ENCODE peak calls at places on chromosomes 13 and 19, in six cellular contexts. F is choroid plexus epithelial cell; L is islet precursor cell; B is activated CD4-positive, CD25-positive, alpha-beta regulatory T cell; D is A549; O is RWPE1. N is an unnamed sample.

GRCh38 chr13:72295173-72295572 is 428.2 kb upstream of the DACH1 start:
- DNase-seq in L (no peak), B (no peak), D (no peak), F (peak; percentile 23), O (no peak), N (no peak)

GRCh38 chr19:2624537-2625091 is 77.9 kb downstream of the GNG7 start:
- DNase-seq in D (peak; percentile 37), L (peak; percentile 93), O (no peak), F (no peak), B (no peak), N (no peak)

GRCh38 chr13:94217370-94217769 is 262.1 kb downstream of the DCT start:
- DNase-seq in L (no peak), O (no peak), B (no peak), F (peak; percentile 34), D (no peak), N (no peak)

GRCh38 chr13:102580552-102581169 is 16.1 kb upstream of the TPP2 start:
- DNase-seq in L (no peak), D (no peak), F (peak; percentile 90), O (peak; percentile 52), B (no peak), N (peak; percentile 54)

GRCh38 chr19:11570039-11570462 is 7.4 kb downstream of the ACP5 start:
- DNase-seq in L (no peak), F (no peak), O (no peak), D (no peak), B (no peak), N (no peak)

GRCh38 chr19:29211562-29212416 is 1.2 kb downstream of the UQCRFS1 start:
- DNase-seq in L (peak; percentile 46), D (peak; percentile 60), O (peak; percentile 13), B (no peak), F (peak; percentile 31), N (no peak)

GRCh38 chr13:72194531-72194930 is 327.5 kb upstream of the DACH1 start:
- DNase-seq in D (no peak), L (no peak), F (no peak), O (no peak), B (no peak), N (no peak)

GRCh38 chr19:3359850-3360493 is 6.4 kb upstream of the NFIC start:
- DNase-seq in B (no peak), D (no peak), O (no peak), L (no peak), F (peak; percentile 47), N (no peak)

GRCh38 chr13:93116809-93117208 is 109.8 kb upstream of the GPC6 start:
- DNase-seq in F (peak; percentile 15), O (no peak), B (no peak), L (no peak), D (no peak), N (no peak)

GRCh38 chr19:56829586-56829985 is 10.9 kb downstream of the PEG3 start:
- DNase-seq in B (no peak), O (no peak), F (no peak), L (no peak), D (no peak), N (no peak)

GRCh38 chr13:59477011-59477410 is 686.7 kb downstream of the DIAPH3 start:
- DNase-seq in O (no peak), D (peak; percentile 7), B (no peak), L (no peak), F (peak; percentile 35), N (no peak)

GRCh38 chr19:30097746-30098280 is 155.8 kb downstream of the URI1 start:
- DNase-seq in D (no peak), F (no peak), O (no peak), B (no peak), L (no peak), N (no peak)

GRCh38 chr13:77692746-77693448 is 4.6 kb upstream of the SLAIN1 start:
- DNase-seq in O (no peak), L (no peak), B (no peak), F (no peak), D (no peak), N (no peak)

GRCh38 chr13:25860862-25861261 is 191.0 kb downstream of the SHISA2 start:
- DNase-seq in O (peak; percentile 74), B (no peak), L (no peak), F (peak; percentile 87), D (no peak), N (no peak)

N was measured in SW480.